ENCODE peak calls at places on chromosomes 2 and 18, in four cellular contexts. E, W, T and I are unnamed samples.

GRCh38 chr2:66121946-66122345 is 313.0 kb upstream of the MEIS1 start:
- DNase-seq in E (no peak), W (no peak), T (no peak), I (no peak)

GRCh38 chr2:98474979-98475632 is 30.4 kb downstream of the INPP4A start:
- DNase-seq in E (peak), W (no peak), T (no peak), I (no peak)

GRCh38 chr2:197378494-197378972 is 56.3 kb downstream of the SF3B1 start:
- DNase-seq in E (peak), W (peak), T (no peak), I (peak)

GRCh38 chr2:124894199-124894598 is 869.1 kb downstream of the CNTNAP5 start:
- DNase-seq in E (no peak), W (no peak), T (no peak), I (no peak)

GRCh38 chr2:237290249-237290648 is 123.7 kb downstream of the COL6A3 start:
- DNase-seq in E (no peak), W (no peak), T (no peak), I (peak)

GRCh38 chr2:24724111-24724775 is 68.9 kb downstream of the PTRHD1 start:
- DNase-seq in E (no peak), W (no peak), T (no peak), I (no peak)

GRCh38 chr18:3703732-3704176 is 253.8 kb downstream of the TGIF1 start:
- DNase-seq in E (peak), W (peak), T (peak), I (peak)

GRCh38 chr2:83224591-83224990 is 1234.5 kb downstream of the SUCLG1 start:
- DNase-seq in E (no peak), W (peak), T (no peak), I (no peak)

GRCh38 chr2:121069434-121069969 is 215.5 kb downstream of the TFCP2L1 start:
- DNase-seq in E (no peak), W (no peak), T (no peak), I (no peak)

GRCh38 chr2:127675335-127676261 is at the start of gene LIMS2:
- DNase-seq in E (peak), W (no peak), T (no peak), I (peak)

GRCh38 chr2:72176281-72176680 is 28.6 kb upstream of the CYP26B1 start:
- DNase-seq in E (no peak), W (no peak), T (no peak), I (no peak)

GRCh38 chr2:205684871-205685313 is 2.6 kb downstream of the NRP2 start:
- DNase-seq in E (no peak), W (no peak), T (no peak), I (peak)

GRCh38 chr2:206993964-206994363 is 54.6 kb downstream of the CPO start:
- DNase-seq in E (no peak), W (no peak), T (no peak), I (peak)

GRCh38 chr2:25043241-25043867 is 1.5 kb downstream of the EFR3B start:
- DNase-seq in E (no peak), W (no peak), T (no peak), I (peak)

GRCh38 chr2:152383702-152384101 is 48.7 kb downstream of the FMNL2 start:
- DNase-seq in E (no peak), W (no peak), T (no peak), I (peak)

GRCh38 chr2:101486258-101486701 is 11.4 kb upstream of the RFX8 start:
- DNase-seq in E (no peak), W (no peak), T (no peak), I (no peak)

GRCh38 chr18:12911025-12911927 is 27.2 kb upstream of the PTPN2 start:
- DNase-seq in E (no peak), W (no peak), T (no peak), I (peak)